ENCODE peak calls at places on chromosome 14, in seven cellular contexts. One of them, this sample, is unnamed.

GRCh38 chr14:32049361-32050103 is 27.6 kb upstream of the ARHGAP5 start:
- DNase-seq in GM06990: peak; percentile 13
- DNase-seq in right lobe of liver: no peak
- DNase-seq in mesenchymal stem cell: no peak
- DNase-seq in left ventricle myocardium inferior: no peak
- DNase-seq in PC-9: no peak
- DNase-seq in K562: no peak
- DNase-seq in this sample: no peak

GRCh38 chr14:27190286-27190685 is 592.5 kb upstream of the NOVA1 start:
- DNase-seq in GM06990: no peak
- DNase-seq in right lobe of liver: no peak
- DNase-seq in mesenchymal stem cell: no peak
- DNase-seq in left ventricle myocardium inferior: no peak
- DNase-seq in PC-9: no peak
- DNase-seq in K562: no peak
- DNase-seq in this sample: no peak

GRCh38 chr14:53533384-53533975 is 380.4 kb upstream of the DDHD1 start:
- DNase-seq in GM06990: no peak
- DNase-seq in right lobe of liver: no peak
- DNase-seq in mesenchymal stem cell: no peak
- DNase-seq in left ventricle myocardium inferior: no peak
- DNase-seq in PC-9: no peak
- DNase-seq in K562: no peak
- DNase-seq in this sample: no peak

GRCh38 chr14:91202234-91202974 is 42.1 kb downstream of the GPR68 start:
- DNase-seq in GM06990: no peak
- DNase-seq in right lobe of liver: peak; percentile 43
- DNase-seq in mesenchymal stem cell: peak; percentile 72
- DNase-seq in left ventricle myocardium inferior: peak; percentile 45
- DNase-seq in PC-9: no peak
- DNase-seq in K562: peak; percentile 70
- DNase-seq in this sample: peak; percentile 68

GRCh38 chr14:106874365-106874764 is 1348.0 kb downstream of the TMEM121 start:
- DNase-seq in GM06990: no peak
- DNase-seq in right lobe of liver: no peak
- DNase-seq in mesenchymal stem cell: no peak
- DNase-seq in left ventricle myocardium inferior: no peak
- DNase-seq in PC-9: no peak
- DNase-seq in K562: no peak
- DNase-seq in this sample: no peak

GRCh38 chr14:25006961-25007795 is 42.8 kb downstream of the STXBP6 start:
- DNase-seq in GM06990: no peak
- DNase-seq in right lobe of liver: no peak
- DNase-seq in mesenchymal stem cell: peak; percentile 93
- DNase-seq in left ventricle myocardium inferior: no peak
- DNase-seq in PC-9: peak; percentile 82
- DNase-seq in K562: no peak
- DNase-seq in this sample: peak; percentile 97

GRCh38 chr14:62629070-62629580 is 416.1 kb downstream of the KCNH5 start:
- DNase-seq in GM06990: no peak
- DNase-seq in right lobe of liver: no peak
- DNase-seq in mesenchymal stem cell: no peak
- DNase-seq in left ventricle myocardium inferior: no peak
- DNase-seq in PC-9: no peak
- DNase-seq in K562: no peak
- DNase-seq in this sample: no peak

GRCh38 chr14:100585448-100586152 is 1.6 kb downstream of the BEGAIN start:
- DNase-seq in GM06990: no peak
- DNase-seq in right lobe of liver: no peak
- DNase-seq in mesenchymal stem cell: no peak
- DNase-seq in left ventricle myocardium inferior: peak; percentile 6
- DNase-seq in PC-9: no peak
- DNase-seq in K562: no peak
- DNase-seq in this sample: no peak

GRCh38 chr14:72924332-72924731 is 1.9 kb upstream of the DCAF4 start:
- DNase-seq in GM06990: no peak
- DNase-seq in right lobe of liver: no peak
- DNase-seq in mesenchymal stem cell: no peak
- DNase-seq in left ventricle myocardium inferior: peak; percentile 65
- DNase-seq in PC-9: peak; percentile 37
- DNase-seq in K562: peak; percentile 25
- DNase-seq in this sample: no peak

GRCh38 chr14:55926007-55926406 is 192.2 kb upstream of the PELI2 start:
- DNase-seq in GM06990: no peak
- DNase-seq in right lobe of liver: no peak
- DNase-seq in mesenchymal stem cell: no peak
- DNase-seq in left ventricle myocardium inferior: no peak
- DNase-seq in PC-9: no peak
- DNase-seq in K562: no peak
- DNase-seq in this sample: no peak

GRCh38 chr14:40053396-40053795 is 621.2 kb upstream of the FBXO33 start:
- DNase-seq in GM06990: no peak
- DNase-seq in right lobe of liver: no peak
- DNase-seq in mesenchymal stem cell: no peak
- DNase-seq in left ventricle myocardium inferior: no peak
- DNase-seq in PC-9: no peak
- DNase-seq in K562: no peak
- DNase-seq in this sample: no peak

GRCh38 chr14:67618617-67619063 is 1.1 kb upstream of the ARG2 start:
- DNase-seq in GM06990: peak; percentile 37
- DNase-seq in right lobe of liver: no peak
- DNase-seq in mesenchymal stem cell: peak; percentile 92
- DNase-seq in left ventricle myocardium inferior: no peak
- DNase-seq in PC-9: peak; percentile 74
- DNase-seq in K562: peak; percentile 48
- DNase-seq in this sample: peak; percentile 91

GRCh38 chr14:82094819-82095218 is 561.2 kb upstream of the SEL1L start:
- DNase-seq in GM06990: no peak
- DNase-seq in right lobe of liver: no peak
- DNase-seq in mesenchymal stem cell: no peak
- DNase-seq in left ventricle myocardium inferior: no peak
- DNase-seq in PC-9: no peak
- DNase-seq in K562: no peak
- DNase-seq in this sample: no peak

GRCh38 chr14:96083667-96084320 is 44.6 kb downstream of the C14orf132 start:
- DNase-seq in GM06990: no peak
- DNase-seq in right lobe of liver: peak; percentile 22
- DNase-seq in mesenchymal stem cell: no peak
- DNase-seq in left ventricle myocardium inferior: no peak
- DNase-seq in PC-9: peak; percentile 93
- DNase-seq in K562: no peak
- DNase-seq in this sample: no peak

GRCh38 chr14:55973285-55973800 is 144.9 kb upstream of the PELI2 start:
- DNase-seq in GM06990: no peak
- DNase-seq in right lobe of liver: no peak
- DNase-seq in mesenchymal stem cell: no peak
- DNase-seq in left ventricle myocardium inferior: no peak
- DNase-seq in PC-9: no peak
- DNase-seq in K562: no peak
- DNase-seq in this sample: no peak

GRCh38 chr14:35944847-35945246 is 118.7 kb downstream of the BRMS1L start:
- DNase-seq in GM06990: no peak
- DNase-seq in right lobe of liver: no peak
- DNase-seq in mesenchymal stem cell: no peak
- DNase-seq in left ventricle myocardium inferior: no peak
- DNase-seq in PC-9: peak; percentile 40
- DNase-seq in K562: peak; percentile 5
- DNase-seq in this sample: no peak

GRCh38 chr14:64703393-64704144 is 655 bp upstream of the PLEKHG3 start:
- DNase-seq in GM06990: no peak
- DNase-seq in right lobe of liver: no peak
- DNase-seq in mesenchymal stem cell: peak; percentile 51
- DNase-seq in left ventricle myocardium inferior: no peak
- DNase-seq in PC-9: no peak
- DNase-seq in K562: no peak
- DNase-seq in this sample: peak; percentile 29

GRCh38 chr14:36513451-36514277 is 6.4 kb downstream of the NKX2-1 start:
- DNase-seq in GM06990: no peak
- DNase-seq in right lobe of liver: no peak
- DNase-seq in mesenchymal stem cell: no peak
- DNase-seq in left ventricle myocardium inferior: no peak
- DNase-seq in PC-9: no peak
- DNase-seq in K562: no peak
- DNase-seq in this sample: no peak

GRCh38 chr14:64775081-64775777 is 71.0 kb downstream of the PLEKHG3 start:
- DNase-seq in GM06990: no peak
- DNase-seq in right lobe of liver: no peak
- DNase-seq in mesenchymal stem cell: no peak
- DNase-seq in left ventricle myocardium inferior: no peak
- DNase-seq in PC-9: no peak
- DNase-seq in K562: peak; percentile 41
- DNase-seq in this sample: no peak

GRCh38 chr14:53979747-53980642 is 23.4 kb upstream of the BMP4 start:
- DNase-seq in GM06990: no peak
- DNase-seq in right lobe of liver: peak; percentile 72
- DNase-seq in mesenchymal stem cell: peak; percentile 87
- DNase-seq in left ventricle myocardium inferior: peak; percentile 43
- DNase-seq in PC-9: peak; percentile 44
- DNase-seq in K562: no peak
- DNase-seq in this sample: peak; percentile 56

GRCh38 chr14:91872517-91873470 is 5.5 kb upstream of the TC2N start:
- DNase-seq in GM06990: peak; percentile 28
- DNase-seq in right lobe of liver: peak; percentile 81
- DNase-seq in mesenchymal stem cell: no peak
- DNase-seq in left ventricle myocardium inferior: peak; percentile 72
- DNase-seq in PC-9: peak; percentile 89
- DNase-seq in K562: no peak
- DNase-seq in this sample: peak; percentile 49

GRCh38 chr14:53894456-53894855 is 62.2 kb downstream of the BMP4 start:
- DNase-seq in GM06990: no peak
- DNase-seq in right lobe of liver: no peak
- DNase-seq in mesenchymal stem cell: peak; percentile 76
- DNase-seq in left ventricle myocardium inferior: no peak
- DNase-seq in PC-9: no peak
- DNase-seq in K562: no peak
- DNase-seq in this sample: peak; percentile 38

GRCh38 chr14:93128785-93129459 is 13.2 kb upstream of the ITPK1 start:
- DNase-seq in GM06990: no peak
- DNase-seq in right lobe of liver: no peak
- DNase-seq in mesenchymal stem cell: no peak
- DNase-seq in left ventricle myocardium inferior: no peak
- DNase-seq in PC-9: peak; percentile 75
- DNase-seq in K562: no peak
- DNase-seq in this sample: no peak

DNA sequence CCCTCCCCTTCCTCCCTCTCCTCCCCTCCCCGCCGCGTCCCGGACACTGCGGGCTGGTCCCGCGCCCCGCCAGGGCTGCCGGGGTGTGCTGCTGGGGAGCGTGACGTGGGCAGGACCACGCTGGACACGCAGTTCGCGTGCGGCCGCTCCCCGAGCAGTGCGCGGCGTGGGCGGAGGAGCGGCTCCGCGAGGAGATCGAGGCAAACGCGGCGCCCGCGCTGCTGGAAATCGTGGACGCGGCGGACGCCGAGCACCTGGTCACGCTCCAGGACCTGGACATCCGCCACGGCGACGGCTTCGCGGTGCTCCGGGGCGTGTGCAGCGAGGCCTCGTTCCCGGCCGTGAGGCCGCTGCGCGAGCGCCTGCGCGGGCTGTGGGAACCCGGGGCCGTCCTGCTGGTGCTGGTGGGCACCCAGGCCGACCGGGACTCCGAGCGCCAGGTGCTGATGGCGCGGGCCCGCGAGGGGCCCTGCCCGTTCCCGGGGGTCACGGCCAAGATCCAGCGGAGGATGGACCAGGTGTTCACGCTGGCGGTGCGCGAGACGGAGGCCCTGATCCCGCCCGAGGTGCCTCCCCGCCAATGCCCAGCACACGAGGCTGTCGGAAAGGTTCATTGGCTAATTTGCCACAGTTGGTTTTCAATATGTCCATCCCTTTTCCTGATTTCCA is 84.3 kb downstream of the TNFAIP2 start:
- DNase-seq in GM06990: no peak
- DNase-seq in right lobe of liver: no peak
- DNase-seq in mesenchymal stem cell: peak; percentile 29
- DNase-seq in left ventricle myocardium inferior: peak; percentile 49
- DNase-seq in PC-9: peak; percentile 72
- DNase-seq in K562: no peak
- DNase-seq in this sample: peak; percentile 83
- H3K27me3 ChIP-seq in GM06990: no peaks in the 10 kb centered on the region
- H3K27me3 ChIP-seq in right lobe of liver: no peaks in the 10 kb centered on the region
- H3K27me3 ChIP-seq in mesenchymal stem cell: no peaks in the 10 kb centered on the region
- H3K27me3 ChIP-seq in left ventricle myocardium inferior: peaks cover 69% of the 10 kb centered on the region
- H3K27me3 ChIP-seq in PC-9: no peaks in the 10 kb centered on the region
- H3K27me3 ChIP-seq in K562: no peaks in the 10 kb centered on the region
- H3K27me3 ChIP-seq in this sample: no peaks in the 10 kb centered on the region

GRCh38 chr14:77130386-77130785 is 11.2 kb downstream of the ZDHHC22 start:
- DNase-seq in GM06990: no peak
- DNase-seq in right lobe of liver: no peak
- DNase-seq in mesenchymal stem cell: no peak
- DNase-seq in left ventricle myocardium inferior: no peak
- DNase-seq in PC-9: no peak
- DNase-seq in K562: no peak
- DNase-seq in this sample: no peak
- H3K27me3 ChIP-seq in GM06990: peaks cover 2% of the 10 kb centered on the region
- H3K27me3 ChIP-seq in right lobe of liver: no peaks in the 10 kb centered on the region
- H3K27me3 ChIP-seq in mesenchymal stem cell: peaks cover 88% of the 10 kb centered on the region
- H3K27me3 ChIP-seq in left ventricle myocardium inferior: peaks cover 51% of the 10 kb centered on the region
- H3K27me3 ChIP-seq in PC-9: peaks cover 95% of the 10 kb centered on the region
- H3K27me3 ChIP-seq in K562: peaks cover 39% of the 10 kb centered on the region
- H3K27me3 ChIP-seq in this sample: peaks cover 10% of the 10 kb centered on the region

GRCh38 chr14:99272669-99273024 is 650 bp upstream of the BCL11B start:
- DNase-seq in GM06990: no peak
- DNase-seq in right lobe of liver: no peak
- DNase-seq in mesenchymal stem cell: no peak
- DNase-seq in left ventricle myocardium inferior: no peak
- DNase-seq in PC-9: no peak
- DNase-seq in K562: no peak
- DNase-seq in this sample: no peak

GRCh38 chr14:99273724-99274345 is 1.8 kb upstream of the BCL11B start:
- DNase-seq in GM06990: no peak
- DNase-seq in right lobe of liver: no peak
- DNase-seq in mesenchymal stem cell: no peak
- DNase-seq in left ventricle myocardium inferior: no peak
- DNase-seq in PC-9: no peak
- DNase-seq in K562: no peak
- DNase-seq in this sample: peak; percentile 15

GRCh38 chr14:99271951-99272668 is at the start of gene BCL11B:
- DNase-seq in GM06990: peak; percentile 58
- DNase-seq in right lobe of liver: peak; percentile 67
- DNase-seq in mesenchymal stem cell: peak; percentile 77
- DNase-seq in left ventricle myocardium inferior: peak; percentile 33
- DNase-seq in PC-9: no peak
- DNase-seq in K562: peak; percentile 31
- DNase-seq in this sample: peak; percentile 76

GRCh38 chr14:99274346-99275221 is 2.6 kb upstream of the BCL11B start:
- DNase-seq in GM06990: peak; percentile 50
- DNase-seq in right lobe of liver: peak; percentile 74
- DNase-seq in mesenchymal stem cell: peak; percentile 46
- DNase-seq in left ventricle myocardium inferior: peak; percentile 23
- DNase-seq in PC-9: no peak
- DNase-seq in K562: peak; percentile 20
- DNase-seq in this sample: peak; percentile 68

GRCh38 chr14:99273025-99273723 is 1.2 kb upstream of the BCL11B start:
- DNase-seq in GM06990: peak; percentile 36
- DNase-seq in right lobe of liver: no peak
- DNase-seq in mesenchymal stem cell: no peak
- DNase-seq in left ventricle myocardium inferior: no peak
- DNase-seq in PC-9: no peak
- DNase-seq in K562: no peak
- DNase-seq in this sample: peak; percentile 18
- H3K27me3 ChIP-seq in GM06990: peaks cover 4% of the 10 kb centered on the region
- H3K27me3 ChIP-seq in right lobe of liver: peaks cover 34% of the 10 kb centered on the region
- H3K27me3 ChIP-seq in mesenchymal stem cell: peaks cover 73% of the 10 kb centered on the region
- H3K27me3 ChIP-seq in left ventricle myocardium inferior: peaks cover 100% of the 10 kb centered on the region
- H3K27me3 ChIP-seq in PC-9: peaks cover 21% of the 10 kb centered on the region
- H3K27me3 ChIP-seq in K562: no peaks in the 10 kb centered on the region
- H3K27me3 ChIP-seq in this sample: peaks cover 73% of the 10 kb centered on the region

GRCh38 chr14:28767851-28768548 is 1.4 kb downstream of the FOXG1 start:
- DNase-seq in GM06990: peak; percentile 66
- DNase-seq in right lobe of liver: no peak
- DNase-seq in mesenchymal stem cell: no peak
- DNase-seq in left ventricle myocardium inferior: no peak
- DNase-seq in PC-9: no peak
- DNase-seq in K562: peak; percentile 25
- DNase-seq in this sample: no peak
- H3K27me3 ChIP-seq in GM06990: no peaks in the 10 kb centered on the region
- H3K27me3 ChIP-seq in right lobe of liver: peaks cover 56% of the 10 kb centered on the region
- H3K27me3 ChIP-seq in mesenchymal stem cell: peaks cover 86% of the 10 kb centered on the region
- H3K27me3 ChIP-seq in left ventricle myocardium inferior: peaks cover 96% of the 10 kb centered on the region
- H3K27me3 ChIP-seq in PC-9: no peaks in the 10 kb centered on the region
- H3K27me3 ChIP-seq in K562: no peaks in the 10 kb centered on the region
- H3K27me3 ChIP-seq in this sample: peaks cover 85% of the 10 kb centered on the region